ENCODE peak calls at places on chromosome 15, in four cellular contexts. D is ACHN; B is activated naive CD4-positive, alpha-beta T cell treated with anti-CD3 and anti-CD28 coated beads, Interleukin-2, amount 10 ng/mL, durations not matched to agents 7 days and 5 days; R is H7. X is an unnamed sample.

GRCh38 chr15:37109952-37110630 is 9.7 kb upstream of the MEIS2 start:
- DNase-seq in D (no peak), B (no peak), R (peak), X (no peak)

GRCh38 chr15:93246266-93247242 is 157.5 kb upstream of the RGMA start:
- DNase-seq in D (no peak), B (no peak), R (no peak), X (no peak)

GRCh38 chr15:62071711-62072308 is 5.0 kb downstream of the C2CD4A start:
- DNase-seq in D (peak), B (no peak), R (peak), X (no peak)

GRCh38 chr15:29208352-29208751 is 61.3 kb downstream of the NSMCE3 start:
- DNase-seq in D (no peak), B (peak), R (peak), X (no peak)

GRCh38 chr15:25799906-25800700 is 63.0 kb downstream of the ATP10A start:
- DNase-seq in D (no peak), B (no peak), R (peak), X (no peak)

GRCh38 chr15:28894631-28895030 is 8.9 kb downstream of the APBA2 start:
- DNase-seq in D (no peak), B (no peak), R (peak), X (no peak)

GRCh38 chr15:56783156-56783856 is 50.0 kb upstream of the ZNF280D start:
- DNase-seq in D (no peak), B (no peak), R (no peak), X (no peak)

GRCh38 chr15:99424978-99425665 is 140.7 kb upstream of the MEF2A start:
- DNase-seq in D (no peak), B (peak), R (no peak), X (no peak)

GRCh38 chr15:33293619-33294309 is 17.0 kb upstream of the RYR3 start:
- DNase-seq in D (peak), B (no peak), R (no peak), X (no peak)